ENCODE peak calls at places on chromosomes 1 and 21, in six cellular contexts. G is HepG2, E is endodermal cell, L is stomach, I is ovary, Z is BJ. D is an unnamed sample. For H3K36me3, the result is how much of the 10 kb centered on the place peaks cover.

GRCh38 chr1:151113877-151114276 is 32.6 kb downstream of the SEMA6C start:
- DNase-seq in L (no peak), G (no peak), Z (no peak), I (no peak), E (no peak), D (no peak)

GRCh38 chr1:118115567-118116272 is 69.3 kb downstream of the SPAG17 start:
- DNase-seq in G (no peak), Z (no peak), L (no peak), E (no peak), I (no peak), D (peak)

GRCh38 chr1:6275826-6276764 is 15.2 kb upstream of the GPR153 start:
- DNase-seq in I (peak), G (no peak), E (peak), Z (peak), L (no peak), D (no peak)

GRCh38 chr1:35120458-35121133 is 41.4 kb downstream of the ZMYM1 start:
- DNase-seq in Z (no peak), I (peak), E (peak), L (peak), G (peak), D (no peak)

GRCh38 chr1:85449356-85449755 is 15.6 kb downstream of the DDAH1 start:
- DNase-seq in L (no peak), G (no peak), E (no peak), Z (no peak), I (no peak), D (no peak)

GRCh38 chr1:153610334-153611023 is 2.5 kb downstream of the S100A16 start:
- DNase-seq in I (no peak), G (no peak), Z (no peak), L (no peak), E (no peak), D (peak)

GRCh38 chr21:18049461-18049860 is 195.2 kb upstream of the CHODL start:
- DNase-seq in G (no peak), E (no peak), Z (no peak), L (no peak), I (no peak), D (no peak)

GRCh38 chr1:15803380-15803779 is 4.1 kb downstream of the UQCRHL start:
- DNase-seq in Z (no peak), G (peak), E (peak), L (no peak), I (no peak), D (no peak)

GRCh38 chr1:21490774-21491482 is 18.3 kb upstream of the ALPL start:
- DNase-seq in I (no peak), E (peak), G (peak), L (no peak), Z (peak), D (peak)

GRCh38 chr1:199691540-199691939 is 336.0 kb upstream of the NR5A2 start:
- DNase-seq in I (no peak), G (no peak), Z (peak), L (no peak), E (no peak), D (peak)

GRCh38 chr1:12614402-12615165 is 3.4 kb downstream of the DHRS3 start:
- DNase-seq in G (peak), L (no peak), E (no peak), I (no peak), Z (no peak), D (no peak)
- H3K4me3 ChIP-seq in G (peak), L (peak), E (peak), I (peak), Z (peak), D (peak)

GRCh38 chr1:148158594-148158993 is 6.5 kb upstream of the NBPF11 start:
- DNase-seq in E (peak), G (no peak), L (no peak), Z (no peak), I (no peak), D (no peak)

GRCh38 chr1:148162363-148162762 is 10.3 kb upstream of the NBPF11 start:
- DNase-seq in Z (no peak), I (no peak), E (peak), G (no peak), L (no peak), D (no peak)

GRCh38 chr1:148161252-148161901 is 9.3 kb upstream of the NBPF11 start:
- DNase-seq in L (no peak), E (peak), G (no peak), Z (no peak), I (no peak), D (no peak)

GRCh38 chr1:148160048-148160395 is 7.9 kb upstream of the NBPF11 start:
- DNase-seq in Z (no peak), L (no peak), G (no peak), E (no peak), I (no peak), D (no peak)

DNA sequence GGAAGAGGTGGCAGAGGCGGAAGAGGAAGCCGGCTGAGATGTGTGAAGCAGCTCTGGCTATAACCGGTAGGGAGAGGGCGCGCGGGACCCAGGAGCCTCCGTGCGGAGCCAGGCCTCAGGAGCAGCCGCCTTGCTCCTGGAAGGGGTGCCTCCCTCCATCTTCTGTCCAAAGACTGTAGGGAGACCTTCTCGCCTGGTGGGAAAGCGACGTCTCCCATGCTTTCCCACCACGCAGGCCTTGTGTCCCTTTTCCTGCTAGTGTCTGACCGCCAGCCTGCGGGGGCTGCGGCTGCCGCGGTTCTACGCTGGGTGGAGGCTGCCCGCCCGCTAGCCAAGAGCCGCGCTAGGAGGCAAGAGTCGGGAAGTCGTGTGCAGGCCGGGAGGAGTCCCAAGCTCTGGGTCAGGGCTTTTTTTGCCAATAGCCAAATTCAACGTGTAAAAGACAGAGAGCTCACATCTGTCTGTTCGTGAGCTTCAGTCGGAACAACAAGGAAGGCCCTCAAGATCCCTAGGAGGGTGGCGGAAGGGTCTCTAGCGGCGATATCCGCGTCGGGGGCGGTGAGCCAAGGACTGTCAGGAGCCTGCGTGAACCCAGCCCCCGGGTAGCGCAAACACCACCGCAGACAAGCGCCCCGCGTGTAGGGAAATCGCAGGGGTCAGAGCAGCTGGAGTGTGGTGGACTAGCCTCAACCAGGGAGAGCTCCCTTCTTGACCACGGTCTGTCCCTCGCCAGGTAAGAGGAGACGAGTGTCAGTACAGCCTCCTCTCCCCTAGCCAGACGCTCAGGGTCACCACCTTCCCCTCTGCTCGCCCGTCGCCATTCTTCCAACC is 8.6 kb upstream of the NBPF11 start:
- DNase-seq in I (no peak), Z (no peak), L (no peak), E (peak), G (no peak), D (no peak)
- H3K36me3 ChIP-seq in I (under half), Z (under half), L (under half), E (under half), G (under half), D (under half)

GRCh38 chr21:16851054-16851453 is 661.8 kb upstream of the CXADR start:
- DNase-seq in I (no peak), Z (no peak), L (no peak), E (no peak), G (peak), D (no peak)
- H3K4me3 ChIP-seq in I (no peak), Z (no peak), L (no peak), E (no peak), G (no peak), D (no peak)

GRCh38 chr1:160800645-160801408 is 4.9 kb downstream of the LY9 start:
- DNase-seq in I (no peak), E (no peak), Z (no peak), L (no peak), G (no peak), D (no peak)

GRCh38 chr1:160798439-160798838 is 2.5 kb downstream of the LY9 start:
- DNase-seq in L (no peak), I (no peak), E (no peak), Z (no peak), G (no peak), D (no peak)

GRCh38 chr1:160800142-160800541 is 4.2 kb downstream of the LY9 start:
- DNase-seq in E (no peak), Z (no peak), I (no peak), G (no peak), L (no peak), D (no peak)

GRCh38 chr1:160799641-160800040 is 3.7 kb downstream of the LY9 start:
- DNase-seq in G (no peak), I (no peak), L (no peak), E (no peak), Z (no peak), D (no peak)

GRCh38 chr1:160801836-160802580 is 6.0 kb downstream of the LY9 start:
- DNase-seq in E (no peak), L (no peak), Z (no peak), G (no peak), I (no peak), D (no peak)
- H3K36me3 ChIP-seq in E (under half), L (under half), Z (under half), G (under half), I (under half), D (under half)

DNA sequence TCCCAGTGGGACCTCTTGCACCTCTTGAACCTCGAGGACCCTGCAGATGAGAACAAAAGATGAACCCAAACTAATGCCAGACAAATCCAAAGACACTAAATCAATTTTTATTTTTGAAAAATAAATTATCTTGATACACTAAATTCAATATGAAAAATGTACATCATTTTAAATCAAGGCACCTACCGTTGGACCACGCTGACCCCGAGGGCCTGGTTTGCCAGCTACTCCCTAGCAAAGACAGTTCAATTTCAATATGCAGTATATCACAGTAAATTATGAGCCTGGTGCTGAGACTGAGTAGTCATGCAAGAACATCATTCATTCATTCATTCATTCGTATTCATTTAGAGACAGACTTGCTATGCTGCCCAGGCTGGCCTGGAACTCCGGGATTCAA is 129.4 kb downstream of the COL11A1 start:
- DNase-seq in Z (no peak), E (no peak), G (no peak), I (no peak), L (no peak), D (no peak)
- H3K4me3 ChIP-seq in Z (no peak), E (no peak), G (no peak), I (no peak), L (no peak), D (no peak)

DNA sequence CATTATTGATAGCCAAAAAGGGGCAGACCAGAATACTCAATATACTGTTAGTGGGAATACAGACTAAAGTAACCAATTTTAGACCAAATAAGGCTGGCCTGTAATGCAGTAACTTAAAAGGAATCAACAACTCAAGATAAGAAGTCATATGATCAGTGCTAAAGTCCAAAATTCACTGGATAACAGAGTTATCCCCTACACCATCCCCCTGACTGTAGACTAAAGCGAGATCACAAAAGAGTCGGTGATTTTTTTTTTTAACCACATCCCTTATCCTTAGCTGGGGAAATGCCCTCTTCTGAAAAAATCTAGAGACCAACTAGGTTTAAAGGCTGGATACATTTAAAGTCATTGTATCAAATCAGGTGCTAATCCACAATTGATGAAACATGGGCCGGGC is 7.7 kb downstream of the UBR4 start:
- DNase-seq in G (peak), Z (no peak), E (no peak), L (no peak), I (no peak), D (no peak)
- H3K36me3 ChIP-seq in G (half or more), Z (under half), E (half or more), L (under half), I (under half), D (under half)

DNA sequence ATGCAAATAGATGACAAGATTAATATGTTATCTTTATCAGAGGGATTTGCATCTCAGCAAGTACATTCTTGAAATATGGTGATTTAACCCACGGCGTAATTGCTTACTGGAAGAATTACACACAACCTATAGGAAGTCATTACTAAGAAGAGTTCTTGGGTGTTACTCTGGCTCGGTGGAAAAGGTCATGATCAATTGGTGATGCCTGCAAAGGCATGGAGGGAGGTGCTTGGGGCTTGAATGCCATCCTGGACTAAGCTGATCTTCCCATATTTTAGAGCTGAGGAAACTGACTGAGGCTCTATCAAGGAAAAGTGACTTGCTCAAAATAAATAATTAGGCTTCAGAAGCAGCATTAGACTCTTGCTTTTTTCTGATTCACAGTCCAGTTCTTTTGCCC is 137.5 kb upstream of the JUN start:
- DNase-seq in G (no peak), L (no peak), I (no peak), Z (no peak), E (no peak), D (peak)
- H3K4me3 ChIP-seq in G (no peak), L (no peak), I (no peak), Z (no peak), E (no peak), D (no peak)

GRCh38 chr1:168691541-168691940 is 37.5 kb downstream of the DPT start:
- DNase-seq in Z (no peak), E (no peak), L (no peak), I (no peak), G (no peak), D (no peak)

GRCh38 chr1:168693872-168694238 is 35.2 kb downstream of the DPT start:
- DNase-seq in Z (no peak), L (no peak), G (no peak), I (no peak), E (peak), D (no peak)

GRCh38 chr1:168693197-168693871 is 35.7 kb downstream of the DPT start:
- DNase-seq in I (no peak), L (peak), E (peak), Z (no peak), G (peak), D (no peak)

GRCh38 chr1:168689726-168690602 is 39.0 kb downstream of the DPT start:
- DNase-seq in I (no peak), E (no peak), Z (no peak), L (no peak), G (peak), D (peak)

DNA sequence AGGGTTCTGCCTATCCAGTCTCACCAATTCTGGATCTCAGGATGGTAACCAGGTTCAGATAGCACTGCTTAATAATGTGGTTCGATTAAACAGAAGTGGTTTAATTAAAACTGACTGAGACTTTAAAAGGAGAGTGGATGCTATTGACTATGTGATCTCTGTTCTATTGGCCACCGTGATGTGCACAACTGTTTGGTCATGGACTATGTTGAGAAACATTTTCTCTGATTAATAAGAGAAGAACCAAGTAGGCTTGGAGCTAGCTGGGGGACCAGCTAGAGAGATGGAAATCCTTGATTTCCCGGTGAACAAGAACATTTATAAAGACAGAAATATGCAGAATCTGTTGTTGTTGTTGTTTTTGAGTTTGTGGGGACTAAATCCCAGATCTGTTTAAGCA is 36.5 kb downstream of the DPT start:
- DNase-seq in L (no peak), G (no peak), I (no peak), E (no peak), Z (no peak), D (no peak)
- H3K36me3 ChIP-seq in L (under half), G (under half), I (under half), E (under half), Z (under half), D (under half)

D was measured in bronchial epithelial cell.